ENCODE peak calls at places on chromosomes 5 and 9, in seven cellular contexts. E is Peyer's patch, K is upper lobe of right lung, I is Karpas-422, L is PC-9, H is GM23248, N is A673. T is an unnamed sample.

GRCh38 chr9:126421567-126422428 is 95.2 kb downstream of the MVB12B start:
- DNase-seq in E (no peak), K (no peak), I (no peak), L (no peak), H (no peak), N (no peak), T (no peak)

GRCh38 chr5:73370076-73370475 is 78.5 kb downstream of the FOXD1 start:
- DNase-seq in E (no peak), K (no peak), I (no peak), L (no peak), H (peak; percentile 39), N (no peak), T (no peak)

GRCh38 chr5:18043344-18043743 is 409.1 kb downstream of the TAF11L14 start:
- DNase-seq in E (no peak), K (no peak), I (no peak), L (no peak), H (no peak), N (peak; percentile 9), T (no peak)

GRCh38 chr9:25964239-25964638 is 286.0 kb upstream of the TUSC1 start:
- DNase-seq in E (no peak), K (no peak), I (peak; percentile 93), L (peak; percentile 4), H (peak; percentile 77), N (peak; percentile 53), T (peak; percentile 30)

GRCh38 chr5:72908666-72909065 is 47.2 kb upstream of the FCHO2 start:
- DNase-seq in E (no peak), K (no peak), I (no peak), L (no peak), H (no peak), N (no peak), T (no peak)

GRCh38 chr5:1005362-1005851 is 3.2 kb upstream of the NKD2 start:
- DNase-seq in E (peak; percentile 9), K (peak; percentile 63), I (no peak), L (no peak), H (no peak), N (no peak), T (peak; percentile 81)

GRCh38 chr5:127030259-127031146 is at the start of gene MARCHF3:
- DNase-seq in E (peak; percentile 92), K (peak; percentile 98), I (peak; percentile 97), L (peak; percentile 96), H (peak; percentile 98), N (peak; percentile 95), T (peak; percentile 100)

GRCh38 chr5:158422653-158423505 is 563.9 kb upstream of the CLINT1 start:
- DNase-seq in E (no peak), K (no peak), I (no peak), L (no peak), H (no peak), N (no peak), T (no peak)

GRCh38 chr9:25864509-25864908 is 186.3 kb upstream of the TUSC1 start:
- DNase-seq in E (no peak), K (no peak), I (no peak), L (no peak), H (no peak), N (no peak), T (no peak)

GRCh38 chr5:33148076-33148501 is 292.7 kb upstream of the TARS1 start:
- DNase-seq in E (no peak), K (no peak), I (no peak), L (peak; percentile 73), H (peak; percentile 96), N (no peak), T (no peak)

GRCh38 chr9:107049825-107050184 is 186.8 kb downstream of the ZNF462 start:
- DNase-seq in E (no peak), K (no peak), I (no peak), L (no peak), H (no peak), N (no peak), T (no peak)

GRCh38 chr9:82553654-82554366 is 509.1 kb downstream of the RASEF start:
- DNase-seq in E (no peak), K (no peak), I (no peak), L (no peak), H (peak; percentile 23), N (peak; percentile 26), T (no peak)

GRCh38 chr9:86563350-86563749 is 209.1 kb upstream of the TUT7 start:
- DNase-seq in E (no peak), K (no peak), I (no peak), L (no peak), H (peak; percentile 82), N (peak; percentile 62), T (no peak)

GRCh38 chr5:148786456-148786855 is 40.0 kb upstream of the ADRB2 start:
- DNase-seq in E (no peak), K (no peak), I (no peak), L (no peak), H (peak; percentile 27), N (no peak), T (no peak)

GRCh38 chr5:172853355-172853975 is 19.4 kb downstream of the ERGIC1 start:
- DNase-seq in E (no peak), K (no peak), I (no peak), L (no peak), H (peak; percentile 69), N (no peak), T (no peak)

GRCh38 chr5:136729901-136730355 is 364.6 kb upstream of the TRPC7 start:
- DNase-seq in E (no peak), K (no peak), I (no peak), L (peak; percentile 35), H (peak; percentile 93), N (peak; percentile 65), T (no peak)

GRCh38 chr9:93230601-93231000 is 46.7 kb downstream of the WNK2 start:
- DNase-seq in E (no peak), K (no peak), I (no peak), L (no peak), H (no peak), N (no peak), T (peak; percentile 59)

GRCh38 chr5:54017580-54017979 is 292.8 kb downstream of the ARL15 start:
- DNase-seq in E (no peak), K (no peak), I (no peak), L (no peak), H (no peak), N (no peak), T (no peak)

GRCh38 chr9:135299651-135300345 is 179.8 kb upstream of the PPP1R26 start:
- DNase-seq in E (no peak), K (no peak), I (no peak), L (no peak), H (no peak), N (no peak), T (no peak)

GRCh38 chr5:147972441-147972840 is 66.1 kb upstream of the C5orf46 start:
- DNase-seq in E (no peak), K (no peak), I (no peak), L (no peak), H (no peak), N (no peak), T (no peak)

GRCh38 chr5:123391009-123391408 is 32.2 kb downstream of the CEP120 start:
- DNase-seq in E (no peak), K (no peak), I (no peak), L (no peak), H (no peak), N (no peak), T (no peak)
- H3K36me3 ChIP-seq in E (peaks cover 46% of the 10 kb centered on the region), K (peaks cover 54% of the 10 kb centered on the region), I (peaks cover 49% of the 10 kb centered on the region), L (peaks cover 19% of the 10 kb centered on the region), H (peaks cover 34% of the 10 kb centered on the region), N (peaks cover 12% of the 10 kb centered on the region), T (peaks cover 13% of the 10 kb centered on the region)

DNA sequence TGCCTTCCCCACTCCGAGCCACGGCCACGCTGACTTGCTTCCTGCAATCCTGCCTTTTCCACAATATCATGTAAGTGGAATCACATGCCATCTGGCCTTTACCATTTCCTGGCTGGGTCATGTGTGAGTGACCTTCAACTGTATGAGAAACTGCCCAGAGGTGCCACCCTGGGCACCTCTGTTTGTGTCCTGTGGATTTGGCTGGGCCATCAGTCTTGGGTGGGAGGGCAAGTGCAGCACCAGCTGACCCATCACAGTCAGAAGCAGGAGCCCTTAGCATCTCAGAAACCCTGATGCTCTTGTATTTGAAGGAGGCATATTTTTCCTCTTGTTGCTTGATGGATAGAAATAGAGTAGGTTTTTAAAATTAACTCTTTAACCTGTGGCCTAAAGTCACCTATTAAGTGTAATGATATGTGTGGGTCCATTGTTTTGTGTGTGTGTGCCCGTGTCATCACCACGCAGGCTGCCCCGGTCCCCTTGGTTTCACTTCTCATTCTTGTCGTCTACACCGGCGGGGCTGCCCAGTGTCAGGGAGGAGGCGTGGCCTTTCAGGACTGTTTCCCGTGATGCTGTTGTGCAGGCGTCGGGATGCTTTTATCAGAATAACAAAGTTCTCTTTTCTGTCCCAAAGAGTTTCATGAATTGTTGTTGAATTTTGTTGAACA is 52.1 kb upstream of the CACNA1B start:
- DNase-seq in E (peak; percentile 76), K (no peak), I (no peak), L (no peak), H (no peak), N (no peak), T (no peak)
- H3K36me3 ChIP-seq in E (peaks cover 62% of the 10 kb centered on the region), K (peaks cover 65% of the 10 kb centered on the region), I (peaks cover 26% of the 10 kb centered on the region), L (peaks cover 9% of the 10 kb centered on the region), H (peaks cover 5% of the 10 kb centered on the region), N (peaks cover 10% of the 10 kb centered on the region), T (peaks cover 33% of the 10 kb centered on the region)

GRCh38 chr5:88732181-88732633 is 150.8 kb downstream of the MEF2C start:
- DNase-seq in E (peak; percentile 40), K (no peak), I (peak; percentile 80), L (no peak), H (peak; percentile 85), N (no peak), T (no peak)

GRCh38 chr5:88729476-88730182 is 153.4 kb downstream of the MEF2C start:
- DNase-seq in E (peak; percentile 58), K (no peak), I (peak; percentile 94), L (peak; percentile 54), H (peak; percentile 82), N (peak; percentile 83), T (no peak)

GRCh38 chr5:88732862-88733261 is 150.1 kb downstream of the MEF2C start:
- DNase-seq in E (no peak), K (no peak), I (no peak), L (no peak), H (no peak), N (no peak), T (no peak)

GRCh38 chr5:88724201-88724600 is 158.8 kb downstream of the MEF2C start:
- DNase-seq in E (no peak), K (no peak), I (peak; percentile 54), L (no peak), H (peak; percentile 24), N (peak; percentile 53), T (no peak)

DNA sequence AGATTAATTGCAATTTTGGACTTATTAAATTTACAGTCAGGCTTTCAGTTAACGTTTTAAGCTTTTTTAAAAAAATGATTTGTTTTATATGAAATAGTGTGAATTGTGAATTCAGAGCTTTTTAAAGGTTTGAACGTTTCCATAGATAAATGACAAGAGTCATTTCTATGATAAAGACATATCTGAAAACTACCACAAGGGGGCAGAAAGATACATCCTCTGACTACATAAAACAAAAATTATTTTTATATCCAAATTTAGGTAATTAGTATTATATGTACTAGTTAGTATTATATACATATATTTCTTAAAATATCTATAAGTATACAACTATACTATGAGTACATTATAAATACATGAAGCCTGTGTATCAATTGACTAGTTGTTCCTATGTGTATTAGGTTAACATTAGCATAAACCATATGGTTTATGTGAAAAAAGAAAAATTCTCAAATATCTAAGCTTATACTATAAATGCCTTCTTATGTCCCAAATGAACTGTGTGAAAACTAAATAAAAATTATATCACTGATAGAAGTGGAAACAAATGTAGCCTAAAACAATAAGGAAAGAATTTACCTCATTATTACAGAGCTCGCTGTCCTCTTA is 155.2 kb downstream of the MEF2C start:
- DNase-seq in E (no peak), K (no peak), I (peak; percentile 80), L (no peak), H (peak; percentile 59), N (peak; percentile 41), T (no peak)
- H3K36me3 ChIP-seq in E (no peaks in the 10 kb centered on the region), K (peaks cover 40% of the 10 kb centered on the region), I (peaks cover 53% of the 10 kb centered on the region), L (no peaks in the 10 kb centered on the region), H (no peaks in the 10 kb centered on the region), N (no peaks in the 10 kb centered on the region), T (peaks cover 9% of the 10 kb centered on the region)

GRCh38 chr9:131619680-131620079 is 74.4 kb downstream of the PRRT1B start:
- DNase-seq in E (no peak), K (no peak), I (no peak), L (no peak), H (no peak), N (no peak), T (no peak)
- H3K36me3 ChIP-seq in E (peaks cover 77% of the 10 kb centered on the region), K (peaks cover 96% of the 10 kb centered on the region), I (no peaks in the 10 kb centered on the region), L (no peaks in the 10 kb centered on the region), H (no peaks in the 10 kb centered on the region), N (peaks cover 11% of the 10 kb centered on the region), T (no peaks in the 10 kb centered on the region)